ENCODE peak calls at places on chromosome 16, in five cellular contexts. Y, V, T, C and F are unnamed samples.

GRCh38 chr16:89845417-89845816 is 17.1 kb downstream of the SPIRE2 start:
- DNase-seq in Y (no peak), C (no peak), T (no peak), V (no peak), F (no peak)

GRCh38 chr16:17470002-17470870 is 524 bp downstream of the XYLT1 start:
- DNase-seq in C (peak; percentile 66), T (peak; percentile 38), V (peak; percentile 29), Y (no peak), F (no peak)

GRCh38 chr16:88865742-88866141 is 718 bp downstream of the PABPN1L start:
- DNase-seq in C (no peak), T (no peak), V (no peak), Y (no peak), F (no peak)

GRCh38 chr16:25709182-25709581 is 17.4 kb downstream of the HS3ST4 start:
- DNase-seq in Y (no peak), V (no peak), T (no peak), C (no peak), F (no peak)

GRCh38 chr16:88649924-88650748 is 717 bp downstream of the CYBA start:
- DNase-seq in Y (no peak), V (peak; percentile 56), T (peak; percentile 65), C (no peak), F (no peak)

GRCh38 chr16:19430345-19430744 is 12.7 kb downstream of the TMC5 start:
- DNase-seq in T (no peak), V (no peak), Y (no peak), C (no peak), F (no peak)

GRCh38 chr16:29317269-29317668 is 89.2 kb downstream of the NPIPB11 start:
- DNase-seq in C (no peak), V (no peak), Y (no peak), T (no peak), F (no peak)

GRCh38 chr16:490768-491167 is 36.7 kb upstream of the CAPN15 start:
- DNase-seq in Y (no peak), C (no peak), V (no peak), T (no peak), F (no peak)

GRCh38 chr16:68232335-68232734 is 3.6 kb downstream of the ESRP2 start:
- DNase-seq in C (peak; percentile 58), Y (no peak), V (no peak), T (no peak), F (no peak)

GRCh38 chr16:54050281-54051210 is 236.0 kb downstream of the IRX3 start:
- DNase-seq in V (peak; percentile 15), C (no peak), T (no peak), Y (peak; percentile 39), F (peak; percentile 39)

GRCh38 chr16:30761427-30761927 is 385 bp downstream of the CFAP119 start:
- DNase-seq in T (peak; percentile 59), Y (peak; percentile 18), C (no peak), V (peak; percentile 58), F (no peak)

GRCh38 chr16:67240506-67240905 is 6.8 kb downstream of the FHOD1 start:
- DNase-seq in Y (peak; percentile 29), T (no peak), V (no peak), C (peak; percentile 28), F (no peak)

GRCh38 chr16:89720520-89720858 is 209 bp downstream of the VPS9D1 start:
- DNase-seq in Y (no peak), C (peak; percentile 80), V (peak; percentile 84), T (peak; percentile 74), F (no peak)

GRCh38 chr16:71254832-71255560 is 24.5 kb upstream of the HYDIN start:
- DNase-seq in T (no peak), Y (no peak), C (no peak), V (no peak), F (no peak)

GRCh38 chr16:56950881-56951771 is 10.6 kb upstream of the CETP start:
- DNase-seq in V (peak; percentile 67), C (peak; percentile 74), T (peak; percentile 37), Y (no peak), F (no peak)

GRCh38 chr16:29982560-29983419 is 9.1 kb downstream of the TAOK2 start:
- DNase-seq in C (no peak), T (no peak), V (no peak), Y (no peak), F (no peak)

GRCh38 chr16:51851111-51851510 is 695.8 kb downstream of the TOX3 start:
- DNase-seq in V (no peak), Y (no peak), T (no peak), C (no peak), F (no peak)

GRCh38 chr16:72979974-72980373 is 68.0 kb downstream of the ZFHX3 start:
- DNase-seq in C (no peak), Y (no peak), T (no peak), V (no peak), F (no peak)

DNA sequence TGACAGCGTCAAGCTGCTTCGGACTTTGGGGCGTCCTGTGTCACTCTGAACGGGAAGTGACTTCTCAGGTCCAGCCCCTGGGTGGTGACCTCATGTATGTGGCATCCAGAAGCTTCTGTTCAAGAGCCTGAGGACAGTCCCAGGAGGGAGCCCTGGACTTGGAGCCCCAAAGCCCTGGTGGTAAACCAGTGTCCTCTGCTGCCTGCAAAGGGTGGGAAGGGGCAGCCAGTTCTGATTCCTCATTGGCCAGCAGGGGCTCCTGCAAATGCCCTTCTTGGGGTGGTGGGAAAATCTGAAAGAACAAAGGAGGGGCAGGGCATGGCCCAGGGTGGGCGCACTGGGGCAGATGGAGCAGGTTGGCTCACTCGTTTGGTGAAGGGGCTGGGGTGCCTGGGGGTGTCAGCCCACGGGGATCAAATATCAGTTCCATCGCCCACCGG is 1.6 kb downstream of the OSGIN1 start:
- DNase-seq in C (peak; percentile 59), Y (peak; percentile 41), T (peak; percentile 71), V (peak; percentile 85), F (no peak)
- TF ChIP-seq CTCF in C (no peak), Y (no peak), T (no peak), V (no peak), F (no peak)

GRCh38 chr16:13665876-13666275 is 254.1 kb upstream of the ERCC4 start:
- DNase-seq in Y (no peak), T (no peak), V (no peak), C (no peak), F (no peak)

DNA sequence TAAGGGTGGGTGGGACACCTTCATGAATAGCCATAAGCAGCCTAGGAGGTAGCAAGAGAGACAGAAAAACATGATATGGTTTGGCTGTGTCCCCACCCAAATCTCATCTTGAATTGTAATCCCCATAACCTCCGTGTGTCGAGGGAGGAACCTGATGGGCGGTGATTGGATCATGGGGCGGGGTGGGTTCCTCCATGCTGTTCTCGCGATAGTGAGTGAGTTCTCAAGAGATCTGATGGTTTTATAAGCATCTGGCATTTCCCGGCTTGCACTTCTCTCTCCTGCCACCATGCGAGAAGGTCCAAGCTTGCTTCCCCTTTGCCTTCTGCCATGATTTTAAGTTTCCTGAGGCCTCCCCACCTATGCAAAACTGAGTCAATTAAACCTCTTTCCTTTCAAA is 259.1 kb upstream of the ERCC4 start:
- DNase-seq in V (no peak), C (no peak), Y (no peak), T (no peak), F (no peak)
- H3K4me3 ChIP-seq in V (no peak overlapping the region), C (no peak overlapping the region), Y (no peak overlapping the region), T (no peak overlapping the region), F (no peak overlapping the region)

GRCh38 chr16:3305109-3306068 is at the start of the genes TIGD7 and ZNF75A:
- DNase-seq in T (peak; percentile 89), C (peak; percentile 92), V (peak; percentile 93), Y (peak; percentile 90), F (peak; percentile 62)
- TF ChIP-seq CTCF in T (no peak), C (no peak), V (no peak), Y (no peak), F (no peak)

GRCh38 chr16:15427648-15428239 is 6.6 kb upstream of the BMERB1 start:
- DNase-seq in Y (peak; percentile 72), V (peak; percentile 57), C (peak; percentile 77), T (peak; percentile 57), F (peak; percentile 62)
- H3K4me3 ChIP-seq in Y (no peak overlapping the region), V (no peak overlapping the region), C (no peak overlapping the region), T (no peak overlapping the region), F (no peak overlapping the region)

GRCh38 chr16:22887445-22887844 is 73.5 kb downstream of the HS3ST2 start:
- DNase-seq in V (no peak), Y (no peak), C (no peak), T (no peak), F (no peak)
- TF ChIP-seq CTCF in V (no peak), Y (no peak), C (no peak), T (no peak), F (no peak)

GRCh38 chr16:86575095-86575685 is 3.2 kb upstream of the FOXL1 start:
- DNase-seq in C (no peak), Y (no peak), V (no peak), T (no peak), F (no peak)
- H3K4me3 ChIP-seq in C (peak overlapping the region; percentile 36), Y (peak overlapping the region; percentile 73), V (no peak overlapping the region), T (peak overlapping the region; percentile 37), F (no peak overlapping the region)

GRCh38 chr16:74862743-74863244 is 88.2 kb upstream of the FA2H start:
- DNase-seq in Y (peak; percentile 16), C (no peak), T (no peak), V (peak; percentile 70), F (no peak)
- TF ChIP-seq CTCF in Y (peak; percentile 75), C (peak; percentile 86), T (peak; percentile 83), V (peak; percentile 93), F (peak; percentile 66)

DNA sequence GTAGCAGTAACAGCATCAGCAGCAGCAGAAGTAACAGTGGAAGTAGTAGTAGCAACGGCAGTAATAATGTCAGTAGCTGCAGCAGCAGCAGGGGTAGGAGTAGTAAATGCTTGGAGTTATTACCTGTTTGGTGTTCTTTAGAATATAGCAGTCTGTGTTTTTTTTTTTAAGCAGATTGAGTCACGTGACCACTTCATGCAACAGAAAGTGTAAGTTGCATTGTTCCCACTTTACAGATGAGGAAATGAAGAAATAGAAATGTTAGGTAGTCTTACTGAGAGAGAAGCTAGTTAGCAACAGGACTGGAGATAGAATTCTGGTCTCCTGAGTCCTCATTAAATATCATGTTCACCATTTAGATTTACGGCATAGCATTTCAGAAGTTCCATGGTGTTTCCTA is 358.2 kb downstream of the HAPSTR1 start:
- DNase-seq in C (no peak), T (no peak), Y (no peak), V (no peak), F (no peak)
- H3K4me3 ChIP-seq in C (no peak overlapping the region), T (no peak overlapping the region), Y (no peak overlapping the region), V (no peak overlapping the region), F (no peak overlapping the region)

GRCh38 chr16:1564325-1564724 is 30.9 kb downstream of the TMEM204 start:
- DNase-seq in C (no peak), V (no peak), T (no peak), Y (no peak), F (no peak)
- TF ChIP-seq CTCF in C (peak; percentile 43), V (no peak), T (no peak), Y (no peak), F (peak; percentile 26)